ENCODE peak calls at places on chromosome 5, in four cellular contexts. One of them, this sample, is unnamed.

GRCh38 chr5:34652916-34653315 is 3.2 kb upstream of the RAI14 start:
- DNase-seq in thoracic aorta: no peak
- DNase-seq in H1: no peak
- DNase-seq in adrenal gland: no peak
- DNase-seq in this sample: no peak

GRCh38 chr5:54180616-54181015 is 129.8 kb downstream of the ARL15 start:
- DNase-seq in thoracic aorta: no peak
- DNase-seq in H1: no peak
- DNase-seq in adrenal gland: no peak
- DNase-seq in this sample: peak; percentile 18

GRCh38 chr5:62720036-62720441 is 141.4 kb downstream of the LRRC70 start:
- DNase-seq in thoracic aorta: no peak
- DNase-seq in H1: peak; percentile 25
- DNase-seq in adrenal gland: peak; percentile 16
- DNase-seq in this sample: no peak

GRCh38 chr5:154786414-154786813 is 31.2 kb downstream of the LARP1 start:
- DNase-seq in thoracic aorta: no peak
- DNase-seq in H1: no peak
- DNase-seq in adrenal gland: no peak
- DNase-seq in this sample: no peak

GRCh38 chr5:9468070-9468388 is 77.8 kb downstream of the SEMA5A start:
- DNase-seq in thoracic aorta: peak; percentile 15
- DNase-seq in H1: no peak
- DNase-seq in adrenal gland: no peak
- DNase-seq in this sample: peak; percentile 18

GRCh38 chr5:117262607-117263131 is 688.0 kb upstream of the SEMA6A start:
- DNase-seq in thoracic aorta: no peak
- DNase-seq in H1: no peak
- DNase-seq in adrenal gland: no peak
- DNase-seq in this sample: no peak

GRCh38 chr5:152374711-152375275 is 30.3 kb downstream of the NMUR2 start:
- DNase-seq in thoracic aorta: no peak
- DNase-seq in H1: no peak
- DNase-seq in adrenal gland: no peak
- DNase-seq in this sample: no peak

GRCh38 chr5:116084231-116084630 is 594 bp upstream of the COMMD10 start:
- DNase-seq in thoracic aorta: no peak
- DNase-seq in H1: no peak
- DNase-seq in adrenal gland: no peak
- DNase-seq in this sample: no peak

GRCh38 chr5:126481243-126481642 is 58.0 kb downstream of the GRAMD2B start:
- DNase-seq in thoracic aorta: no peak
- DNase-seq in H1: no peak
- DNase-seq in adrenal gland: no peak
- DNase-seq in this sample: no peak

GRCh38 chr5:77898385-77898784 is 122.2 kb upstream of the TBCA start:
- DNase-seq in thoracic aorta: no peak
- DNase-seq in H1: no peak
- DNase-seq in adrenal gland: no peak
- DNase-seq in this sample: no peak

GRCh38 chr5:44862808-44863207 is 54.1 kb downstream of the MRPS30 start:
- DNase-seq in thoracic aorta: no peak
- DNase-seq in H1: no peak
- DNase-seq in adrenal gland: no peak
- DNase-seq in this sample: no peak

GRCh38 chr5:54045077-54045792 is 265.1 kb downstream of the ARL15 start:
- DNase-seq in thoracic aorta: no peak
- DNase-seq in H1: no peak
- DNase-seq in adrenal gland: no peak
- DNase-seq in this sample: no peak

GRCh38 chr5:37495210-37495609 is 116.1 kb downstream of the WDR70 start:
- DNase-seq in thoracic aorta: no peak
- DNase-seq in H1: no peak
- DNase-seq in adrenal gland: no peak
- DNase-seq in this sample: no peak

GRCh38 chr5:129541648-129542251 is 81.7 kb downstream of the ADAMTS19 start:
- DNase-seq in thoracic aorta: no peak
- DNase-seq in H1: no peak
- DNase-seq in adrenal gland: no peak
- DNase-seq in this sample: no peak

GRCh38 chr5:15384176-15384575 is 115.8 kb upstream of the FBXL7 start:
- DNase-seq in thoracic aorta: no peak
- DNase-seq in H1: no peak
- DNase-seq in adrenal gland: no peak
- DNase-seq in this sample: no peak

GRCh38 chr5:132656774-132657355 is 1.1 kb upstream of the IL13 start:
- DNase-seq in thoracic aorta: no peak
- DNase-seq in H1: no peak
- DNase-seq in adrenal gland: no peak
- DNase-seq in this sample: no peak

GRCh38 chr5:143066556-143067281 is 296.5 kb downstream of the ARHGAP26 start:
- DNase-seq in thoracic aorta: no peak
- DNase-seq in H1: no peak
- DNase-seq in adrenal gland: no peak
- DNase-seq in this sample: peak; percentile 26

GRCh38 chr5:141615991-141616715 is 2.6 kb downstream of the DIAPH1 start:
- DNase-seq in thoracic aorta: no peak
- DNase-seq in H1: no peak
- DNase-seq in adrenal gland: no peak
- DNase-seq in this sample: no peak
- H3K4me3 ChIP-seq in thoracic aorta: peak overlapping the region; percentile 94
- H3K4me3 ChIP-seq in H1: no peak overlapping the region
- H3K4me3 ChIP-seq in adrenal gland: no peak overlapping the region
- H3K4me3 ChIP-seq in this sample: no peak overlapping the region

DNA sequence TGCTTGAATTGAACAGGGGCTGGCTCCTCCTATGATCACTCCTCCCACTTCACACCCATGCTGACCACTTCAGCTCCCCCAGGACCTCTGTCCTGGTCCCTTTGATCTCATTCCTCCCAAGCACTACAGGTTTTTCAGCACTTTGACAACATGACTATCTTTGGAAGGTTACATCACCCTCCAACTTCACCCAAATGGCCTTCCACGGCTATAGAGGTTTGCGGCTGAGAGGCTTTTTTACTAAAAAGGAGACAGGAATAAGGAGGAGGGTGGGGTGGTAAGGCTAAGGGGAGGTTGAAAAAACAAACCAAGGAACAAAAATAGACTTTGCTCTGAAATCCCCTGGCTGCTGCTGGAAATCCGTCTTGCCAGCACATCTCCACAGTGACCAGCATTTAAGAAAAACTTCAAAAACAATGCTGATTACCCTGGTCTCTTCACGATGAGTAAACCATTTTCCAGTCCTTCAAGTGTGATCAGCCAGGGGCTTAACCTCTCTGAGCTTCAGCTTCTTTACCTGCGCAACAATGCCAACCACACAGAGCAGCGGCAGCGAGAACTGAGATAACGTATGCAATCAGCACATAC is 102.7 kb downstream of the DPYSL3 start:
- DNase-seq in thoracic aorta: peak; percentile 25
- DNase-seq in H1: no peak
- DNase-seq in adrenal gland: no peak
- DNase-seq in this sample: peak; percentile 34
- H3K36me3 ChIP-seq in thoracic aorta: peaks cover 5% of the 10 kb centered on the region
- H3K36me3 ChIP-seq in H1: peaks cover 69% of the 10 kb centered on the region
- H3K36me3 ChIP-seq in adrenal gland: no peaks in the 10 kb centered on the region
- H3K36me3 ChIP-seq in this sample: no peaks in the 10 kb centered on the region

GRCh38 chr5:107385701-107386100 is 285.0 kb downstream of the EFNA5 start:
- DNase-seq in thoracic aorta: no peak
- DNase-seq in H1: no peak
- DNase-seq in adrenal gland: no peak
- DNase-seq in this sample: no peak

GRCh38 chr5:107389769-107390168 is 281.0 kb downstream of the EFNA5 start:
- DNase-seq in thoracic aorta: no peak
- DNase-seq in H1: no peak
- DNase-seq in adrenal gland: no peak
- DNase-seq in this sample: no peak

GRCh38 chr5:107388111-107388861 is 282.5 kb downstream of the EFNA5 start:
- DNase-seq in thoracic aorta: no peak
- DNase-seq in H1: no peak
- DNase-seq in adrenal gland: no peak
- DNase-seq in this sample: no peak

GRCh38 chr5:107391787-107392186 is 278.9 kb downstream of the EFNA5 start:
- DNase-seq in thoracic aorta: no peak
- DNase-seq in H1: no peak
- DNase-seq in adrenal gland: no peak
- DNase-seq in this sample: no peak

GRCh38 chr5:107389130-107389553 is 281.6 kb downstream of the EFNA5 start:
- DNase-seq in thoracic aorta: no peak
- DNase-seq in H1: no peak
- DNase-seq in adrenal gland: no peak
- DNase-seq in this sample: no peak
- H3K27ac ChIP-seq in thoracic aorta: no peak overlapping the region
- H3K27ac ChIP-seq in H1: no peak overlapping the region
- H3K27ac ChIP-seq in adrenal gland: no peak overlapping the region
- H3K27ac ChIP-seq in this sample: no peak overlapping the region

GRCh38 chr5:141926434-141926833 is 2.8 kb downstream of the DELE1 start:
- DNase-seq in thoracic aorta: no peak
- DNase-seq in H1: no peak
- DNase-seq in adrenal gland: no peak
- DNase-seq in this sample: no peak
- H3K4me3 ChIP-seq in thoracic aorta: no peak overlapping the region
- H3K4me3 ChIP-seq in H1: no peak overlapping the region
- H3K4me3 ChIP-seq in adrenal gland: no peak overlapping the region
- H3K4me3 ChIP-seq in this sample: no peak overlapping the region

GRCh38 chr5:65612298-65612907 is 11.7 kb downstream of the TRIM23 start:
- DNase-seq in thoracic aorta: no peak
- DNase-seq in H1: no peak
- DNase-seq in adrenal gland: no peak
- DNase-seq in this sample: no peak

GRCh38 chr5:65611524-65611923 is 12.6 kb downstream of the TRIM23 start:
- DNase-seq in thoracic aorta: no peak
- DNase-seq in H1: no peak
- DNase-seq in adrenal gland: no peak
- DNase-seq in this sample: no peak
- H3K36me3 ChIP-seq in thoracic aorta: peaks cover 28% of the 10 kb centered on the region
- H3K36me3 ChIP-seq in H1: no peaks in the 10 kb centered on the region
- H3K36me3 ChIP-seq in adrenal gland: peaks cover 62% of the 10 kb centered on the region
- H3K36me3 ChIP-seq in this sample: no peaks in the 10 kb centered on the region

This sample was measured in uterus.